ENCODE peak calls at places on chromosomes 16 and 17, in five cellular contexts. X is cardiac muscle cell; V is activated CD8-positive, alpha-beta T cell treated with anti-CD3 and anti-CD28 coated beads for 36 hours; O is prostate gland; B is ascending aorta. S is an unnamed sample.

GRCh38 chr17:45227631-45228120 is 6.0 kb downstream of the FMNL1 start:
- DNase-seq in B (no peak), O (no peak), V (peak; percentile 70), X (no peak), S (no peak)

GRCh38 chr16:59754854-59755253 is 1020.7 kb upstream of the GOT2 start:
- DNase-seq in B (no peak), V (no peak), O (no peak), X (no peak), S (no peak)

GRCh38 chr16:84117482-84117843 is 721 bp upstream of the MBTPS1 start:
- DNase-seq in O (no peak), X (no peak), B (no peak), V (peak; percentile 79), S (no peak)

GRCh38 chr17:81509048-81509686 is 3.4 kb downstream of the ACTG1 start:
- DNase-seq in X (peak; percentile 59), O (no peak), B (no peak), V (no peak), S (no peak)

GRCh38 chr17:16106161-16106891 is 106.7 kb downstream of the TTC19 start:
- DNase-seq in B (no peak), X (peak; percentile 81), O (no peak), V (no peak), S (no peak)

GRCh38 chr16:85421338-85422123 is 191.6 kb upstream of the GSE1 start:
- DNase-seq in X (no peak), O (no peak), B (no peak), V (peak; percentile 1), S (no peak)

GRCh38 chr17:45050680-45051059 is 762 bp downstream of the DCAKD start:
- DNase-seq in V (peak; percentile 70), O (no peak), B (no peak), X (peak; percentile 14), S (no peak)

GRCh38 chr16:84616515-84616914 is 1.4 kb downstream of the COTL1 start:
- DNase-seq in V (peak; percentile 40), B (no peak), X (no peak), O (no peak), S (no peak)

GRCh38 chr16:54402270-54402669 is 115.7 kb upstream of the IRX3 start:
- DNase-seq in B (no peak), X (no peak), V (no peak), O (no peak), S (no peak)

GRCh38 chr17:70059649-70060048 is 15.4 kb upstream of the KCNJ16 start:
- DNase-seq in V (no peak), B (no peak), X (no peak), O (no peak), S (no peak)

GRCh38 chr17:44385287-44386181 is 3.9 kb downstream of the ITGA2B start:
- DNase-seq in X (peak; percentile 82), O (peak; percentile 82), V (peak; percentile 91), B (peak; percentile 39), S (peak; percentile 69)

GRCh38 chr17:7296189-7296861 is 1.9 kb upstream of the YBX2 start:
- DNase-seq in B (no peak), X (peak; percentile 87), O (peak; percentile 73), V (peak; percentile 70), S (peak; percentile 86)

GRCh38 chr17:62573480-62574117 is 53.9 kb upstream of the MRC2 start:
- DNase-seq in B (no peak), V (no peak), X (no peak), O (no peak), S (no peak)

GRCh38 chr17:48567646-48568354 is 10.3 kb downstream of the HOXB4 start:
- DNase-seq in B (no peak), X (no peak), O (no peak), V (no peak), S (no peak)

GRCh38 chr17:30717290-30718098 is 107.0 kb downstream of the CRLF3 start:
- DNase-seq in O (no peak), X (no peak), B (no peak), V (no peak), S (no peak)

GRCh38 chr16:85157813-85158701 is 45.8 kb upstream of the CIBAR2 start:
- DNase-seq in B (no peak), V (peak; percentile 52), O (no peak), X (no peak), S (no peak)

GRCh38 chr16:29811170-29811895 is 660 bp upstream of the PRRT2 start:
- DNase-seq in O (peak; percentile 97), X (peak; percentile 99), V (peak; percentile 90), B (peak; percentile 97), S (peak; percentile 75)

GRCh38 chr17:17151962-17152361 is 54.2 kb downstream of the PLD6 start:
- DNase-seq in B (peak; percentile 81), X (peak; percentile 94), O (peak; percentile 71), V (peak; percentile 24), S (no peak)

GRCh38 chr17:80850817-80851216 is 140.8 kb upstream of the CHMP6 start:
- DNase-seq in V (no peak), B (no peak), O (no peak), X (no peak), S (no peak)

GRCh38 chr16:53766304-53767016 is 62.5 kb downstream of the FTO start:
- DNase-seq in B (no peak), V (no peak), O (no peak), X (peak; percentile 66), S (no peak)

GRCh38 chr17:62965149-62965648 is 836 bp upstream of the TANC2 start:
- DNase-seq in V (peak; percentile 86), B (no peak), O (no peak), X (no peak), S (no peak)

GRCh38 chr16:30458561-30459394 is 13.1 kb upstream of the SEPHS2 start:
- DNase-seq in O (no peak), X (no peak), B (no peak), V (peak; percentile 97), S (no peak)

GRCh38 chr17:27489045-27489715 is 32.9 kb downstream of the KSR1 start:
- DNase-seq in X (peak; percentile 84), V (no peak), O (peak; percentile 81), B (peak; percentile 30), S (no peak)

GRCh38 chr16:67268136-67268579 is 11.2 kb upstream of the PLEKHG4 start:
- DNase-seq in V (no peak), B (no peak), X (peak; percentile 97), O (no peak), S (no peak)

GRCh38 chr16:50096791-50097190 is 31.0 kb downstream of the HEATR3 start:
- DNase-seq in O (no peak), V (no peak), X (peak; percentile 22), B (no peak), S (no peak)

GRCh38 chr16:7744546-7745294 is 412.1 kb downstream of the RBFOX1 start:
- DNase-seq in X (no peak), B (no peak), O (no peak), V (no peak), S (no peak)

GRCh38 chr16:86988920-86989715 is 328.1 kb downstream of the C16orf95 start:
- DNase-seq in O (no peak), V (no peak), X (no peak), B (no peak), S (no peak)

GRCh38 chr17:21211825-21212479 is 2.0 kb downstream of the TMEM11 start:
- DNase-seq in B (no peak), X (no peak), O (no peak), V (no peak), S (no peak)

GRCh38 chr17:64028874-64029464 is 8.5 kb upstream of the ICAM2 start:
- DNase-seq in X (peak; percentile 77), V (peak; percentile 87), O (peak; percentile 26), B (no peak), S (peak; percentile 41)

GRCh38 chr16:5028950-5029475 is 4.7 kb downstream of the NAGPA start:
- DNase-seq in O (no peak), B (no peak), X (no peak), V (no peak), S (no peak)

GRCh38 chr17:41549596-41550039 is 21.5 kb upstream of the KRT19 start:
- DNase-seq in O (no peak), X (no peak), B (no peak), V (no peak), S (no peak)

GRCh38 chr16:2270070-2270462 is 2.1 kb upstream of the RNPS1 start:
- DNase-seq in O (no peak), X (no peak), V (no peak), B (no peak), S (no peak)
- TF ChIP-seq CTCF in O (no peak), X (no peak), V (no peak), B (no peak), S (no peak)

DNA sequence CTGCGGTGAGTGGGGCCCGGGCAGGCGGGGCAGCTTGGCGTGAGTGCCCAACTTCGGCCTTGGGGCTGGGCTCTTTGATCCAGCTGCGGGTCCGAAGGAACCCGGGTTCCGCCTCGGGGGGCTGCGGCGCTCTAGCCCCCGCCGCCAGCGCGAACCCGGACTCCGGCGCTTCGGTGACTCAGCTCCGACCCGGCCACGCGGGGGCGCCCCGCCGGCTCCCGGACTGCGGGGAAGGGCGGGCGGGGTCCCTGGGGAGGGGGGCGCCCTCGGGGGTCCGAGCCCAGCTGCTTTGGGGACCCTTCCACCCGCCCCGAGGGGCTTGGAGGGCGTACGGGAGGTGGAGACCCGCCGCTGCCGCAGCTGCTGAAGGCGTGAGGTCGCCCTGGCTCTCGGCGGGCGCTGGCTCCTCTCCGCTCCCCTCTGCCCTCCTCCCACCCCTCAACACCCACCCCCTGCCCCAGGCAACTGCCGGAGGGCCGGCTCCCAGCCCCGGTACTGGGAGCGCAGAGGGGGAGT is 461 bp downstream of the CPNE2 start:
- DNase-seq in B (no peak), O (peak; percentile 34), V (peak; percentile 50), X (peak; percentile 35), S (peak; percentile 44)
- TF ChIP-seq CTCF in B (no peak), O (peak; percentile 56), V (peak; percentile 86), X (peak; percentile 48), S (peak; percentile 79)

GRCh38 chr17:32875230-32875903 is 1.6 kb downstream of the MYO1D start:
- DNase-seq in X (no peak), B (no peak), O (no peak), V (no peak), S (no peak)

GRCh38 chr17:32877164-32877764 is 340 bp upstream of the MYO1D start:
- DNase-seq in V (peak; percentile 90), B (peak; percentile 50), X (peak; percentile 92), O (peak; percentile 90), S (peak; percentile 91)

GRCh38 chr17:32875904-32876413 is 965 bp downstream of the MYO1D start:
- DNase-seq in O (no peak), X (peak; percentile 33), V (no peak), B (no peak), S (no peak)

GRCh38 chr17:32878211-32878610 is 1.3 kb upstream of the MYO1D start:
- DNase-seq in O (peak; percentile 20), B (peak; percentile 33), V (no peak), X (peak; percentile 53), S (no peak)

GRCh38 chr17:32876414-32877163 is at the start of gene MYO1D:
- DNase-seq in O (peak; percentile 53), B (peak; percentile 21), V (peak; percentile 84), X (no peak), S (peak; percentile 71)
- TF ChIP-seq CTCF in O (peak; percentile 56), B (peak; percentile 18), V (peak; percentile 39), X (peak; percentile 49), S (peak; percentile 67)

GRCh38 chr17:76529643-76530488 is 7.6 kb downstream of the CYGB start:
- DNase-seq in B (peak; percentile 21), O (no peak), V (no peak), X (peak; percentile 96), S (no peak)

GRCh38 chr17:76528156-76528527 is 9.4 kb downstream of the CYGB start:
- DNase-seq in V (no peak), B (no peak), O (no peak), X (no peak), S (no peak)

GRCh38 chr17:76527430-76528111 is 9.9 kb downstream of the CYGB start:
- DNase-seq in X (peak; percentile 95), B (peak; percentile 66), O (no peak), V (peak; percentile 60), S (no peak)

GRCh38 chr17:76529224-76529642 is 8.3 kb downstream of the CYGB start:
- DNase-seq in O (peak; percentile 67), B (peak; percentile 73), V (no peak), X (peak; percentile 95), S (no peak)

GRCh38 chr17:76528528-76529223 is 8.8 kb downstream of the CYGB start:
- DNase-seq in V (no peak), B (no peak), O (no peak), X (peak; percentile 71), S (no peak)
- TF ChIP-seq CTCF in V (no peak), B (no peak), O (no peak), X (peak; percentile 16), S (no peak)